ENCODE peak calls at places on chromosomes 1 and 21, in nine cellular contexts. M is NCI-H2029 treated with DMSO at 0.1 percent for 48 hours; E is foreskin fibroblast; S is stimulated activated CD4-positive, alpha-beta T cell treated with anti-CD3 and anti-CD28 coated beads, Interleukin-4, amount 100 ng/mL, for 48 hours; F is lower lobe of right lung; U is RKO; K is pancreas; C is amniotic stem cell; L is NCI-H460. P is an unnamed sample.

GRCh38 chr1:75567212-75567611 is 43.7 kb downstream of the SLC44A5 start:
- DNase-seq in M (no peak), E (no peak), S (no peak), F (no peak), U (no peak), K (no peak), C (no peak), L (no peak), P (no peak)

GRCh38 chr21:45219517-45219916 is 68.2 kb downstream of the POFUT2 start:
- DNase-seq in M (no peak), E (no peak), S (no peak), F (no peak), U (no peak), K (no peak), C (no peak), L (no peak), P (no peak)

GRCh38 chr1:32007591-32007940 is 6.1 kb upstream of the KHDRBS1 start:
- DNase-seq in M (no peak), E (no peak), S (no peak), F (no peak), U (no peak), K (no peak), C (no peak), L (no peak), P (no peak)

GRCh38 chr1:6971699-6972098 is 186.4 kb downstream of the CAMTA1 start:
- DNase-seq in M (no peak), E (no peak), S (no peak), F (no peak), U (no peak), K (no peak), C (no peak), L (no peak), P (no peak)

GRCh38 chr1:35477870-35478269 is 79.3 kb downstream of the KIAA0319L start:
- DNase-seq in M (no peak), E (no peak), S (no peak), F (no peak), U (no peak), K (no peak), C (no peak), L (no peak), P (no peak)

GRCh38 chr1:207277241-207277640 is 44.2 kb upstream of the CD55 start:
- DNase-seq in M (no peak), E (no peak), S (no peak), F (no peak), U (no peak), K (no peak), C (no peak), L (no peak), P (no peak)

GRCh38 chr1:243924588-243925349 is 74.7 kb upstream of the AKT3 start:
- DNase-seq in M (no peak), E (peak; percentile 58), S (no peak), F (no peak), U (no peak), K (no peak), C (no peak), L (peak; percentile 54), P (no peak)

GRCh38 chr1:226980565-226981385 is 40.7 kb downstream of the COQ8A start:
- DNase-seq in M (no peak), E (no peak), S (no peak), F (no peak), U (no peak), K (peak; percentile 66), C (no peak), L (no peak), P (no peak)

GRCh38 chr1:150566589-150567340 is 12.6 kb downstream of the MCL1 start:
- DNase-seq in M (no peak), E (no peak), S (no peak), F (no peak), U (no peak), K (no peak), C (no peak), L (no peak), P (peak; percentile 24)

GRCh38 chr21:46119565-46120271 is 21.8 kb downstream of the COL6A2 start:
- DNase-seq in M (no peak), E (no peak), S (no peak), F (peak; percentile 34), U (no peak), K (no peak), C (no peak), L (no peak), P (no peak)

GRCh38 chr1:101196668-101197067 is 40.2 kb upstream of the S1PR1 start:
- DNase-seq in M (no peak), E (no peak), S (no peak), F (no peak), U (no peak), K (no peak), C (no peak), L (no peak), P (no peak)

P was measured in mucosa of descending colon.